ENCODE peak calls at places on chromosomes 7 and 10, in five cellular contexts. One of them, this sample, is unnamed.

GRCh38 chr7:47795631-47796030 is 152.6 kb downstream of the PKD1L1 start:
- DNase-seq in NCI-H1105 treated with DMSO at 0.1 percent for 48 hours: no peak
- DNase-seq in AG08395: peak
- DNase-seq in psoas muscle: no peak
- DNase-seq in fibroblast of mammary gland: peak
- DNase-seq in this sample: no peak

GRCh38 chr7:46972205-46972604 is 609.7 kb downstream of the TNS3 start:
- DNase-seq in NCI-H1105 treated with DMSO at 0.1 percent for 48 hours: no peak
- DNase-seq in AG08395: peak
- DNase-seq in psoas muscle: no peak
- DNase-seq in fibroblast of mammary gland: peak
- DNase-seq in this sample: no peak

GRCh38 chr10:104297697-104298660 is 29.0 kb downstream of the GSTO2 start:
- DNase-seq in NCI-H1105 treated with DMSO at 0.1 percent for 48 hours: no peak
- DNase-seq in AG08395: no peak
- DNase-seq in psoas muscle: no peak
- DNase-seq in fibroblast of mammary gland: peak
- DNase-seq in this sample: no peak

GRCh38 chr10:5108658-5109416 is 14.6 kb downstream of the AKR1C3 start:
- DNase-seq in NCI-H1105 treated with DMSO at 0.1 percent for 48 hours: no peak
- DNase-seq in AG08395: no peak
- DNase-seq in psoas muscle: no peak
- DNase-seq in fibroblast of mammary gland: no peak
- DNase-seq in this sample: no peak

GRCh38 chr10:90742189-90742588 is 115.7 kb downstream of the HTR7 start:
- DNase-seq in NCI-H1105 treated with DMSO at 0.1 percent for 48 hours: no peak
- DNase-seq in AG08395: peak
- DNase-seq in psoas muscle: no peak
- DNase-seq in fibroblast of mammary gland: peak
- DNase-seq in this sample: no peak

GRCh38 chr7:127253289-127254162 is 785 bp upstream of the GRM8 start:
- DNase-seq in NCI-H1105 treated with DMSO at 0.1 percent for 48 hours: peak
- DNase-seq in AG08395: peak
- DNase-seq in psoas muscle: peak
- DNase-seq in fibroblast of mammary gland: peak
- DNase-seq in this sample: peak

GRCh38 chr7:158997110-158997453 is 140.7 kb downstream of the DYNC2I1 start:
- DNase-seq in NCI-H1105 treated with DMSO at 0.1 percent for 48 hours: no peak
- DNase-seq in AG08395: no peak
- DNase-seq in psoas muscle: no peak
- DNase-seq in fibroblast of mammary gland: no peak
- DNase-seq in this sample: no peak

GRCh38 chr7:44665531-44666213 is 59.2 kb downstream of the OGDH start:
- DNase-seq in NCI-H1105 treated with DMSO at 0.1 percent for 48 hours: no peak
- DNase-seq in AG08395: peak
- DNase-seq in psoas muscle: no peak
- DNase-seq in fibroblast of mammary gland: peak
- DNase-seq in this sample: no peak

GRCh38 chr10:43249962-43250624 is 16.8 kb downstream of the RASGEF1A start:
- DNase-seq in NCI-H1105 treated with DMSO at 0.1 percent for 48 hours: no peak
- DNase-seq in AG08395: no peak
- DNase-seq in psoas muscle: no peak
- DNase-seq in fibroblast of mammary gland: no peak
- DNase-seq in this sample: no peak

GRCh38 chr10:60235001-60235400 is 154.7 kb downstream of the ANK3 start:
- DNase-seq in NCI-H1105 treated with DMSO at 0.1 percent for 48 hours: no peak
- DNase-seq in AG08395: peak
- DNase-seq in psoas muscle: no peak
- DNase-seq in fibroblast of mammary gland: peak
- DNase-seq in this sample: no peak

GRCh38 chr10:23540401-23540800 is 101.5 kb downstream of the OTUD1 start:
- DNase-seq in NCI-H1105 treated with DMSO at 0.1 percent for 48 hours: no peak
- DNase-seq in AG08395: no peak
- DNase-seq in psoas muscle: no peak
- DNase-seq in fibroblast of mammary gland: no peak
- DNase-seq in this sample: no peak

GRCh38 chr10:125201791-125202622 is 41.6 kb upstream of the CTBP2 start:
- DNase-seq in NCI-H1105 treated with DMSO at 0.1 percent for 48 hours: no peak
- DNase-seq in AG08395: no peak
- DNase-seq in psoas muscle: no peak
- DNase-seq in fibroblast of mammary gland: no peak
- DNase-seq in this sample: no peak

GRCh38 chr10:79358811-79359210 is 11.5 kb downstream of the PPIF start:
- DNase-seq in NCI-H1105 treated with DMSO at 0.1 percent for 48 hours: no peak
- DNase-seq in AG08395: no peak
- DNase-seq in psoas muscle: no peak
- DNase-seq in fibroblast of mammary gland: no peak
- DNase-seq in this sample: no peak

GRCh38 chr7:38316733-38317360 is 43.4 kb upstream of the TARP start:
- DNase-seq in NCI-H1105 treated with DMSO at 0.1 percent for 48 hours: no peak
- DNase-seq in AG08395: peak
- DNase-seq in psoas muscle: no peak
- DNase-seq in fibroblast of mammary gland: no peak
- DNase-seq in this sample: no peak

GRCh38 chr7:44761207-44762161 is 12.8 kb downstream of the ZMIZ2 start:
- DNase-seq in NCI-H1105 treated with DMSO at 0.1 percent for 48 hours: no peak
- DNase-seq in AG08395: peak
- DNase-seq in psoas muscle: peak
- DNase-seq in fibroblast of mammary gland: peak
- DNase-seq in this sample: no peak

GRCh38 chr10:133010095-133010837 is 67.9 kb upstream of the CFAP46 start:
- DNase-seq in NCI-H1105 treated with DMSO at 0.1 percent for 48 hours: no peak
- DNase-seq in AG08395: no peak
- DNase-seq in psoas muscle: no peak
- DNase-seq in fibroblast of mammary gland: no peak
- DNase-seq in this sample: no peak

GRCh38 chr7:76191783-76192240 is 9.9 kb upstream of the SRRM3 start:
- DNase-seq in NCI-H1105 treated with DMSO at 0.1 percent for 48 hours: no peak
- DNase-seq in AG08395: no peak
- DNase-seq in psoas muscle: no peak
- DNase-seq in fibroblast of mammary gland: peak
- DNase-seq in this sample: peak

GRCh38 chr10:59808896-59809643 is 55.8 kb upstream of the MRLN start:
- DNase-seq in NCI-H1105 treated with DMSO at 0.1 percent for 48 hours: peak
- DNase-seq in AG08395: peak
- DNase-seq in psoas muscle: peak
- DNase-seq in fibroblast of mammary gland: peak
- DNase-seq in this sample: peak

GRCh38 chr7:138226001-138226476 is 149.8 kb downstream of the AKR1D1 start:
- DNase-seq in NCI-H1105 treated with DMSO at 0.1 percent for 48 hours: no peak
- DNase-seq in AG08395: no peak
- DNase-seq in psoas muscle: no peak
- DNase-seq in fibroblast of mammary gland: no peak
- DNase-seq in this sample: no peak

GRCh38 chr10:47246409-47247189 is 53.4 kb upstream of the GDF10 start:
- DNase-seq in NCI-H1105 treated with DMSO at 0.1 percent for 48 hours: no peak
- DNase-seq in AG08395: no peak
- DNase-seq in psoas muscle: no peak
- DNase-seq in fibroblast of mammary gland: no peak
- DNase-seq in this sample: no peak

GRCh38 chr7:818031-818699 is 14.1 kb upstream of the SUN1 start:
- DNase-seq in NCI-H1105 treated with DMSO at 0.1 percent for 48 hours: no peak
- DNase-seq in AG08395: peak
- DNase-seq in psoas muscle: no peak
- DNase-seq in fibroblast of mammary gland: peak
- DNase-seq in this sample: no peak

This sample was measured in NCI-H2171.